ENCODE peak calls at places on chromosomes 7 and 10, in four cellular contexts. X is ovary, U is uterus, E is fibroblast of lung. R is an unnamed sample.

GRCh38 chr7:98359395-98359794 is 41.5 kb downstream of the BAIAP2L1 start:
- DNase-seq in X (no peak), U (no peak), E (no peak), R (no peak)

GRCh38 chr10:11539191-11539868 is 72.1 kb downstream of the USP6NL start:
- DNase-seq in X (no peak), U (no peak), E (peak), R (no peak)

GRCh38 chr7:27149817-27150567 is 2.4 kb downstream of the HOXA3 start:
- DNase-seq in X (no peak), U (peak), E (no peak), R (no peak)

GRCh38 chr10:83612050-83612449 is 527.3 kb upstream of the GHITM start:
- DNase-seq in X (no peak), U (no peak), E (peak), R (no peak)

GRCh38 chr7:151286148-151286547 is 37.7 kb upstream of the SMARCD3 start:
- DNase-seq in X (no peak), U (no peak), E (no peak), R (no peak)

GRCh38 chr10:20276127-20276979 is 460.1 kb downstream of the PLXDC2 start:
- DNase-seq in X (no peak), U (no peak), E (no peak), R (no peak)

GRCh38 chr10:102555781-102556328 is 52.1 kb downstream of the SUFU start:
- DNase-seq in X (no peak), U (no peak), E (peak), R (no peak)

GRCh38 chr10:122949296-122949695 is 4.7 kb downstream of the C10orf88 start:
- DNase-seq in X (no peak), U (no peak), E (no peak), R (no peak)

GRCh38 chr7:53446170-53446569 is 410.7 kb downstream of the POM121L12 start:
- DNase-seq in X (no peak), U (no peak), E (no peak), R (no peak)

GRCh38 chr10:102998508-102998907 is 80.4 kb downstream of the CNNM2 start:
- DNase-seq in X (no peak), U (no peak), E (no peak), R (no peak)

GRCh38 chr10:76327441-76327840 is 896.0 kb downstream of the LRMDA start:
- DNase-seq in X (no peak), U (no peak), E (no peak), R (no peak)

GRCh38 chr7:150375662-150376521 is 3.2 kb upstream of the ZNF775 start:
- DNase-seq in X (no peak), U (no peak), E (no peak), R (peak)

GRCh38 chr7:93980744-93981479 is 23.2 kb downstream of the BET1 start:
- DNase-seq in X (no peak), U (no peak), E (no peak), R (no peak)

GRCh38 chr7:29091722-29092121 is 54.6 kb downstream of the CPVL start:
- DNase-seq in X (no peak), U (no peak), E (peak), R (no peak)

GRCh38 chr7:128032605-128033235 is 1.5 kb upstream of the LRRC4 start:
- DNase-seq in X (peak), U (no peak), E (no peak), R (no peak)

GRCh38 chr7:117828831-117829230 is 44.4 kb downstream of the CTTNBP2 start:
- DNase-seq in X (no peak), U (no peak), E (no peak), R (no peak)

GRCh38 chr10:88931548-88931947 is 21.0 kb downstream of the ACTA2 start:
- DNase-seq in X (no peak), U (no peak), E (no peak), R (no peak)
- H3K27ac ChIP-seq in X (no peak), U (peak), E (no peak), R (peak)

GRCh38 chr7:158861936-158862704 is 5.8 kb downstream of the DYNC2I1 start:
- DNase-seq in X (no peak), U (no peak), E (no peak), R (no peak)

GRCh38 chr7:158863611-158864506 is 7.5 kb downstream of the DYNC2I1 start:
- DNase-seq in X (peak), U (peak), E (peak), R (peak)

GRCh38 chr7:158858592-158859503 is 2.5 kb downstream of the DYNC2I1 start:
- DNase-seq in X (no peak), U (no peak), E (peak), R (no peak)

GRCh38 chr7:158860394-158860793 is 4.0 kb downstream of the DYNC2I1 start:
- DNase-seq in X (no peak), U (no peak), E (no peak), R (no peak)

GRCh38 chr7:158861004-158861787 is 4.8 kb downstream of the DYNC2I1 start:
- DNase-seq in X (no peak), U (no peak), E (no peak), R (no peak)
- H3K27ac ChIP-seq in X (no peak), U (no peak), E (no peak), R (no peak)

GRCh38 chr10:14010827-14011574 is 319.7 kb downstream of the FRMD4A start:
- DNase-seq in X (no peak), U (no peak), E (no peak), R (no peak)

GRCh38 chr10:14004536-14004935 is 326.2 kb downstream of the FRMD4A start:
- DNase-seq in X (no peak), U (no peak), E (no peak), R (no peak)

GRCh38 chr10:14010083-14010551 is 320.6 kb downstream of the FRMD4A start:
- DNase-seq in X (no peak), U (no peak), E (peak), R (no peak)

GRCh38 chr10:14009315-14010082 is 321.2 kb downstream of the FRMD4A start:
- DNase-seq in X (no peak), U (no peak), E (peak), R (no peak)

DNA sequence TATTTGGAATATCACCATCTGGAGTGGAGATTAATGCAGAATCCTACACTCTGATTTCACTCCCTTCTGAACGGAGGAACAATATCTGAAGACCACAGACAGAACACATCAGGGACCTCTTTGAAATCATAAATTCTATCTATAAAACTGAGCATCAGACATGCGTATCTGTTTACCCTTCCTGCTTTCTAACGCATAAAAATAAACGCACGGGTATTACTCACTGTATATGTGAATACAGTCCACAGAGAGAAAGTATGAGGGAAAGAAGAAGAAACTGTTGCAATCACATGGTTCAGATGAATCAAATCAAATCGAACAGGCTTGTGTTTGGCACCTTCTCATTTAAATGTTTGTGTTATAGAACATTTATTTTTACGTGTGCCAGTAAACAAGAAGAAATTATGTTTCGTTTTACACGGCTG is 322.1 kb downstream of the FRMD4A start:
- DNase-seq in X (no peak), U (no peak), E (peak), R (no peak)
- H3K27ac ChIP-seq in X (no peak), U (no peak), E (peak), R (no peak)

GRCh38 chr7:44073664-44074348 is 8.4 kb upstream of the PGAM2 start:
- DNase-seq in X (no peak), U (peak), E (no peak), R (peak)
- H3K27ac ChIP-seq in X (no peak), U (peak), E (peak), R (peak)

R was measured in ascending aorta.